ENCODE peak calls at places on chromosomes 1 and 21, in seven cellular contexts. W is astrocyte, C is upper lobe of left lung, U is astrocyte of the spinal cord, K is kidney, I is neural progenitor cell, D is IMR-90. E is an unnamed sample.

GRCh38 chr1:228087771-228088251 is 5.3 kb downstream of the ARF1 start:
- DNase-seq in I (no peak), C (peak), K (peak), D (peak), W (peak), U (peak), E (no peak)

GRCh38 chr1:21278208-21278861 is 11.9 kb downstream of the ECE1 start:
- DNase-seq in I (peak), C (no peak), U (no peak), K (no peak), D (no peak), W (peak), E (no peak)

GRCh38 chr1:202567747-202568146 is 142.5 kb downstream of the SYT2 start:
- DNase-seq in C (no peak), D (no peak), W (peak), U (peak), I (no peak), K (no peak), E (no peak)

GRCh38 chr1:245512980-245513578 is 358.3 kb downstream of the KIF26B start:
- DNase-seq in U (no peak), D (no peak), K (no peak), C (no peak), I (peak), W (no peak), E (no peak)

GRCh38 chr1:173453982-173454381 is 23.2 kb upstream of the PRDX6 start:
- DNase-seq in C (no peak), D (peak), U (peak), W (peak), K (no peak), I (no peak), E (no peak)

GRCh38 chr1:78155121-78155520 is 109.4 kb downstream of the GIPC2 start:
- DNase-seq in C (no peak), U (no peak), W (no peak), K (no peak), I (peak), D (no peak), E (no peak)

GRCh38 chr1:70277875-70278274 is 56.7 kb downstream of the SRSF11 start:
- DNase-seq in K (no peak), W (no peak), D (no peak), C (no peak), I (no peak), U (no peak), E (no peak)

GRCh38 chr1:155082301-155082940 is 3.8 kb downstream of the EFNA3 start:
- DNase-seq in U (no peak), K (peak), C (no peak), W (no peak), I (peak), D (no peak), E (no peak)

GRCh38 chr1:172845371-172845770 is 186.5 kb downstream of the FASLG start:
- DNase-seq in K (no peak), U (no peak), C (no peak), D (peak), W (peak), I (no peak), E (no peak)

GRCh38 chr1:59044535-59045121 is 252.3 kb upstream of the FGGY start:
- DNase-seq in D (peak), U (no peak), I (no peak), C (no peak), W (no peak), K (no peak), E (no peak)

GRCh38 chr1:174744886-174745285 is 254.9 kb upstream of the CACYBP start:
- DNase-seq in U (no peak), K (no peak), D (peak), I (no peak), C (no peak), W (peak), E (no peak)

GRCh38 chr1:174746024-174746808 is 253.5 kb upstream of the CACYBP start:
- DNase-seq in D (no peak), C (no peak), I (no peak), K (no peak), U (no peak), W (no peak), E (no peak)

GRCh38 chr1:174743654-174744561 is 255.8 kb upstream of the CACYBP start:
- DNase-seq in W (peak), C (no peak), D (peak), I (peak), K (no peak), U (peak), E (no peak)

GRCh38 chr1:174748603-174749002 is 251.1 kb upstream of the CACYBP start:
- DNase-seq in D (no peak), K (no peak), U (no peak), I (no peak), W (no peak), C (no peak), E (no peak)

DNA sequence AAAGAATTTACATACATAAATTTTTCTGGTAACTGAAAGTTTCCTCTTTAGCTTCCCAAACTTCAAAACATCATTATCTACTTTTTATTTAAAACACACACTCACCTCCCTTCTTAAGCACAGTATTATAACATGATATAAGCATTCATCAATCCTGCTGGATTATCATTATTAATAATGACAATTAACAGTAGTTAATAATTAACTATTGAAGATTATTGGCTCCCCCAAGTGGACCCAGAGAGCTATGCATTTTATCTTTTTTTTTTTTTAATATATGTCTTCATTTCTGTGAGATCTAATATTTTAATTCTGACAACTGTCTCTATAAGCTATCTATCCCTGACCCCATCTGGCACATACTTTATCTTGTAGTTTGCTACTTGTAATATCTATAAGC is 252.1 kb upstream of the CACYBP start:
- DNase-seq in I (no peak), C (no peak), U (no peak), D (no peak), W (no peak), K (no peak), E (no peak)
- TF ChIP-seq CTCF in I (peak), C (no peak), U (peak), D (peak), W (no peak), K (no peak), E (peak)

GRCh38 chr1:108082741-108083562 is 117.2 kb downstream of the SLC25A24 start:
- DNase-seq in U (no peak), K (no peak), C (no peak), D (no peak), I (peak), W (no peak), E (no peak)
- TF ChIP-seq CTCF in U (no peak), K (no peak), C (no peak), D (no peak), I (no peak), W (no peak), E (no peak)

GRCh38 chr1:20195464-20195780 is 9.1 kb upstream of the PLA2G2C start:
- DNase-seq in C (no peak), W (no peak), D (no peak), I (no peak), U (no peak), K (no peak), E (no peak)
- TF ChIP-seq CTCF in C (no peak), W (no peak), D (no peak), I (no peak), U (no peak), K (no peak), E (no peak)

DNA sequence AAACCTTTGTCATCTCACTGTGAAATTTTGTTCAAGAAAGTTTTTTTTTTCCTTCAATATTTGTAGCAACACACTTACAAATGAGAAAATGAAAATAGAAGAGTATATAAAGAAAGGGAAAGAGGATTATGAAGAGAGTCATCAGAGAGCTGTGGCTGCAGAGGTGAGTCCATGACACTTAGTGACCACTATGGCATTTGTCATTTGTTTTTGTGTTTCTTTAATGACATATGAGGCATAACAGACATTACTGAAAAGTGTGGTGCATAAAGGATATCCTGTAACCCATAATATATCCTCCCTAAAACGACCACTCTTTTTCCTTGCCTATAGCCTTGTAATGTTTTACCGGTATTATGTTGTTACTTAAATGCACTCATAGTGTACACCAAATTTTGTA is 80.2 kb downstream of the VPS26C start:
- DNase-seq in C (no peak), I (no peak), D (no peak), K (no peak), U (no peak), W (no peak), E (no peak)
- TF ChIP-seq CTCF in C (no peak), I (no peak), D (no peak), K (no peak), U (no peak), W (no peak), E (no peak)

GRCh38 chr1:110829955-110830553 is 42.9 kb upstream of the CD53 start:
- DNase-seq in K (no peak), D (peak), W (no peak), I (peak), U (no peak), C (no peak), E (no peak)
- TF ChIP-seq CTCF in K (no peak), D (peak), W (peak), I (peak), U (peak), C (peak), E (peak)

DNA sequence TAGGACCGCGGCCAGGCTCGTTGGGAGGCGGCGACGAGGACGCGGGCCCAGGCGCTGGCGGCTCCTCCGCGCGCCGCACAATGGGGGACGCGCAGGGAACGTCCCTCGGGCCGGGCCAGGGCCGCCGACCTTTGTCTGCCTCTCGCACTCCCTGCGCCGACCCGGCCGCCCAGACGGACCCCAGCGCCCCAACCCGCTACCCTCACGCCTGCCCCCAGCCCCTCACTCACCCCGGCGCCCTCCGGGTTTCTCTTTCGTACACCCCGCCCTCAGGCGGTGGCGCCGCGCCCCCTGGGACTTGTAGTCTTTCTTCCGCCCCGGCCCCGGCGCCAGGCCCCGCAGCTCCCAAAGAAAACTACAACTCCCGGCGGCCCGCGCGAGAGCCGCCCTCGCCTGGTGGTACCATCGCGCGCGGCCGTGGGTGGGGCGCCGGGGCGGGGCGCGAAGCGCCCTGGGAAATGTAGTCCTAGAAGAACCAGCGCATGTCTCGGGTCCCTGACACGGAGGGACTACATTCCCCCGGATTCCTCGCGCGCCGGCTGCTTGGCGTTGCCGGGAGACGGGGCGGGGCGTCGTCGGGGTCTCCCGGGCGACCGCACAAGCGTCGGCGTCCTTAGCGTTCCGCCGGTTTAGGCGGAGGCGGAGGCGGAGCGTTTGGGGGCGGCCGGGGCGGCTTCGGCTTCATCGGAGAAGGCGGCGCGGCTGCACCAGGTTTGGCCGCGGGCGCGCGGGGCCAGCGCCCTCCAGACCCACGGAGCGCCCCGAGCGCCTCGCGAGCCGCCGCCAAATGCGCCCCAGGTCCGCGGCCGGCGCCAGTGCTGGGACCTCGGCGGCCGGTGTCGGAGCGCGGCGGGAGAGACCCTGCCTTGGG is at the start of gene C1orf159:
- DNase-seq in U (peak), K (peak), W (peak), I (peak), C (peak), D (peak), E (peak)
- TF ChIP-seq CTCF in U (no peak), K (no peak), W (no peak), I (no peak), C (peak), D (no peak), E (no peak)

DNA sequence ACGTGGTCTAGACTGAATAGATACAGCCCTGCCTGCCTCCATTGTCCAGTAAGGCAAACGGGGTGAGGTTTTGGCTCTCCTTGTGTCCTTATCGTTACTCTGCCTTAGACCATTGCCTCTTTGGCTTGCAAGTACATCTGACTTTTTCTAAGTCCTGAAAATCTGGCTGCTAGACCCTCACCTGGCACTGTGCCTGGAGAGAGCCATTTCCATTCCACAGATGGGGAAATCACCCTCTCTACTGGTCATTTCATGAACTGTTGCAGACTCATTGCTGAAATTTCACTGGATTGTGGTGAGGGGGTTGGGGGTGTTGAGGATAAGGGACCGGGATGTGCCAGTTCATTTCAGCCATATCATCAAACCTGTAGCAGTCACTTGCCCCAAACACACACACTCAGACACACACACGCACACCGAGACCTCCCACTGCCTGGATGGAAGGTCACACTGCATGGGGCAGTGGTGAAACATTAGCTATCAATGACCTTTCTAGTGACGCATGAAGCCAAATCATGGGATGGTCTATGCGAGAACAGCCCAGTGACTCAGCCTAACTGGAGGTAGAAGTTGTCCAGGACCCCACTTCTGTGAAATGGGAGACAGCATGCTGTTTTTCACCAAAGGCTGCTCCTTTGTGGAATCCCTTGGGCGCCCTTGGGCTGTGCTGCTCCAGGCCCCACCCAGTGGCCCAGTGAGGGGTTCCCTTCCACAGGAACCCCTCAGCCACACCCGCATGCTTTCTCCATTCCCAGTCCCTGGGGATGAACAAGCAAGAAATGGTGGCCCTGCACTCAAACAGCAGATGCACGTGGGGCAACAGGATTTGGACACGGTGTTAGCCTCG is 34.9 kb upstream of the VASH2 start:
- DNase-seq in U (peak), D (peak), I (peak), C (no peak), K (no peak), W (peak), E (no peak)
- TF ChIP-seq CTCF in U (peak), D (peak), I (peak), C (no peak), K (peak), W (peak), E (peak)

DNA sequence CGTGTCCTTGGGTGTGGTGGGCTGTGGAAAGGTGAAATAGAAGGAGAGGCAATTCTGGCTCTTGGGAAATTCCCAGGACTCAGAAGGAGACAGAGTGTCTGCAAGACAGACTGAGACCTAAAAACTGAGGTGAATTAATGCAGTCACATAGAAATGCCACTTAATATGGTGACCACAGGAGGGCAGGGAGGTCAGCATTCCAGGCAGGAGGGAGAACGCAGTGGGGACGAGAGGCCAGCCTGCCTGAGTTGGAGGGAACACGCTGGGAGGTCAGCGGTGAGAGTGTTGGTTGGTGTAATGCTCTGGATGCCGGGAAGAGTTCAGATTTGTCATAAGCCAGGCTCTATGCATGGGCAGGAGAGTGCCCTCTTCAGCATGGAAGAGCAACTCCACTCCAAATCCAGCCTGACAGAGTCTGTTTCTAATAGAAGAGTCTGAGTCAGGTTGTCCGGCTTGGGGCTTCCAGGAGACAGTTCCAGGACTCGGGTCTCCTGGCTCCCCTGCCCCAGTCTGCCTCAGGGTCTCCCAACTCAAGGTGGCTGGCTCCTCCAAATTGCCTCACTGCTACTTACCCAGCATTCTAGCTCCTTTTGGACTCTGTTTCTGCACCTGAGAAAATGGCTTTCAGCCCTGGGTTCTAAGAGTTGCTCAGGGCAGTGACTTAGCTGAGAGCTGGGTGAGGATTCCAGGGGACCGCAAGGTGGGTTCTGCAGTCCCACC is 5.7 kb upstream of the IGFN1 start:
- DNase-seq in U (peak), K (peak), C (peak), D (peak), I (peak), W (peak), E (no peak)
- TF ChIP-seq CTCF in U (peak), K (peak), C (peak), D (peak), I (peak), W (peak), E (peak)

DNA sequence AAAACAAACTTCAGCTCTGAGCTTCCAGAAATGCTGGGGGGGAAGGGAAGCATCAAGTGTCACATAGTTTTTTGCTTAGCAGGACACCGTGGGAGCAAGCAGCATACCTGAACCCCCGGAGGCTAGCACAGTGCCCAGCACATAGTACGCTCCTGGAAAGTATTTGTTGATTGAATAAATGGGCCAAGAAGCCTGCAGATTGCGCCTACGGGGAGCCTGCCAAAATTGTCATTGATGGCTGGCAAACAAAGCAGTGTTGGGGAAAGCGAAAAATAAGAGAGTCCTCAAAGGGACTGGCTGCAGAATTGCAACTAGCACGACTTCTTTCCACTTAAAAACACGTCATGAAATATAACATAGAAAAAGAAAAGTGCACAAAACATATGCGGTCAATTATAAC is 125.3 kb upstream of the GALNT2 start:
- DNase-seq in U (no peak), I (no peak), D (no peak), W (no peak), K (no peak), C (no peak), E (no peak)
- TF ChIP-seq CTCF in U (no peak), I (no peak), D (no peak), W (no peak), K (no peak), C (no peak), E (no peak)